ENCODE peak calls at places on chromosomes 6 and 20, in four cellular contexts. W is SK-N-SH, F is right cardiac atrium, D is PC-9. I is an unnamed sample.

GRCh38 chr6:132683543-132683942 is 24.6 kb upstream of the TAAR1 start:
- DNase-seq in W (no peak), F (no peak), D (peak), I (no peak)

GRCh38 chr6:125923371-125923877 is 33.1 kb upstream of the HINT3 start:
- DNase-seq in W (no peak), F (no peak), D (no peak), I (no peak)

GRCh38 chr6:161222706-161223234 is 51.1 kb downstream of the AGPAT4 start:
- DNase-seq in W (no peak), F (no peak), D (no peak), I (no peak)

GRCh38 chr20:34437330-34437986 is 74.4 kb downstream of the ITCH start:
- DNase-seq in W (no peak), F (no peak), D (no peak), I (no peak)

GRCh38 chr20:46951840-46952497 is 57.3 kb downstream of the EYA2 start:
- DNase-seq in W (no peak), F (no peak), D (no peak), I (no peak)

GRCh38 chr6:3782876-3783832 is 31.6 kb upstream of the PXDC1 start:
- DNase-seq in W (no peak), F (no peak), D (no peak), I (no peak)

GRCh38 chr20:14335122-14335521 is 2.3 kb downstream of the FLRT3 start:
- DNase-seq in W (no peak), F (no peak), D (no peak), I (no peak)

GRCh38 chr6:39770476-39770875 is 21.7 kb upstream of the DAAM2 start:
- DNase-seq in W (no peak), F (no peak), D (no peak), I (no peak)

GRCh38 chr20:17655286-17655651 is 26.8 kb downstream of the RRBP1 start:
- DNase-seq in W (peak), F (no peak), D (no peak), I (no peak)

GRCh38 chr6:37171141-37171969 is 1.4 kb downstream of the PIM1 start:
- DNase-seq in W (peak), F (peak), D (peak), I (peak)

GRCh38 chr20:3398681-3399252 is 8.7 kb downstream of the DNAAF9 start:
- DNase-seq in W (no peak), F (no peak), D (no peak), I (no peak)

GRCh38 chr6:147909645-147910044 is 401.2 kb downstream of the SAMD5 start:
- DNase-seq in W (no peak), F (no peak), D (no peak), I (no peak)

GRCh38 chr20:19973920-19974620 is 43.1 kb upstream of the NAA20 start:
- DNase-seq in W (no peak), F (peak), D (peak), I (no peak)

GRCh38 chr6:43972915-43973304 is 154.3 kb downstream of the MRPL14 start:
- DNase-seq in W (no peak), F (peak), D (no peak), I (no peak)

GRCh38 chr6:147106759-147107401 is 97.3 kb upstream of the STXBP5 start:
- DNase-seq in W (no peak), F (no peak), D (no peak), I (no peak)

GRCh38 chr6:105384004-105384403 is 18.9 kb downstream of the PREP start:
- DNase-seq in W (no peak), F (no peak), D (peak), I (no peak)

GRCh38 chr6:135936606-135937005 is 85.1 kb downstream of the PDE7B start:
- DNase-seq in W (no peak), F (no peak), D (no peak), I (no peak)

GRCh38 chr20:20267685-20268429 is 100.0 kb upstream of the INSM1 start:
- DNase-seq in W (no peak), F (no peak), D (no peak), I (no peak)

GRCh38 chr6:138456393-138456775 is 42.9 kb downstream of the NHSL1 start:
- DNase-seq in W (no peak), F (no peak), D (no peak), I (no peak)
- H3K4me3 ChIP-seq in W (no peak), F (no peak), D (no peak), I (no peak)

DNA sequence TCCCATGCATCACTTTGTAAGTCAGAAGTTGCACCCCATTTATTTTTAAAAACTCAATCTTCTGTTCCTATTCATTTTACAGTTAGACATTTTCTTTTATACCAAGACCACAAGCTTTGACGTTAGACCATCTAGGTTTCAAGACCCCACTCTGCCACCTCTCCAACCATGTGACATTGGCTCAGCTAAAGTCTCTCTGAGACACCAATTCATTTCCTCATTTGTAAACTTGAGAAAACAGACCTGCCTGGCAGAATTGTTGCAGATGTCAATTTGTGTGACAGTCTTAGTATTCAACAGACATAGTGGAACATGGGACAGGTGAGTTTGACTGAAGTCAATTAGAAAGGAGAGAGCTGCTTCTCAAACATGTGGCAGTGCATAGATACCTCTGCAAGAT is 55.6 kb upstream of the CSE1L start:
- DNase-seq in W (no peak), F (no peak), D (no peak), I (no peak)
- H3K4me3 ChIP-seq in W (no peak), F (no peak), D (no peak), I (no peak)

GRCh38 chr6:139290787-139291294 is 957 bp downstream of the TXLNB start:
- DNase-seq in W (no peak), F (no peak), D (no peak), I (peak)

GRCh38 chr6:139295906-139296305 is 4.1 kb upstream of the TXLNB start:
- DNase-seq in W (no peak), F (no peak), D (no peak), I (no peak)

GRCh38 chr6:139289233-139289632 is 2.6 kb downstream of the TXLNB start:
- DNase-seq in W (no peak), F (no peak), D (no peak), I (no peak)

GRCh38 chr6:139288496-139289040 is 3.2 kb downstream of the TXLNB start:
- DNase-seq in W (no peak), F (no peak), D (no peak), I (no peak)

GRCh38 chr6:139291813-139292619 is at the start of gene TXLNB:
- DNase-seq in W (no peak), F (peak), D (no peak), I (peak)
- H3K4me3 ChIP-seq in W (no peak), F (peak), D (no peak), I (peak)

GRCh38 chr6:90605749-90606344 is 19.0 kb upstream of the MAP3K7 start:
- DNase-seq in W (no peak), F (no peak), D (no peak), I (no peak)

GRCh38 chr6:90611996-90612690 is 25.3 kb upstream of the MAP3K7 start:
- DNase-seq in W (peak), F (no peak), D (no peak), I (no peak)

GRCh38 chr6:90610671-90611542 is 24.0 kb upstream of the MAP3K7 start:
- DNase-seq in W (peak), F (peak), D (no peak), I (peak)

GRCh38 chr6:90610291-90610670 is 23.4 kb upstream of the MAP3K7 start:
- DNase-seq in W (peak), F (no peak), D (no peak), I (no peak)

GRCh38 chr6:90611543-90611864 is 24.6 kb upstream of the MAP3K7 start:
- DNase-seq in W (no peak), F (no peak), D (no peak), I (no peak)
- H3K4me3 ChIP-seq in W (no peak), F (peak), D (no peak), I (peak)

GRCh38 chr20:9627219-9627618 is 112.8 kb downstream of the LAMP5 start:
- DNase-seq in W (no peak), F (no peak), D (no peak), I (peak)
- H3K4me3 ChIP-seq in W (no peak), F (no peak), D (no peak), I (no peak)

GRCh38 chr20:38729767-38730166 is 5.5 kb downstream of the SLC32A1 start:
- DNase-seq in W (no peak), F (no peak), D (no peak), I (no peak)

GRCh38 chr20:38728911-38729642 is 4.8 kb downstream of the SLC32A1 start:
- DNase-seq in W (peak), F (no peak), D (no peak), I (no peak)

GRCh38 chr20:38726849-38727601 is 2.7 kb downstream of the SLC32A1 start:
- DNase-seq in W (peak), F (no peak), D (no peak), I (peak)

GRCh38 chr20:38727602-38728236 is 3.4 kb downstream of the SLC32A1 start:
- DNase-seq in W (no peak), F (no peak), D (no peak), I (no peak)

DNA sequence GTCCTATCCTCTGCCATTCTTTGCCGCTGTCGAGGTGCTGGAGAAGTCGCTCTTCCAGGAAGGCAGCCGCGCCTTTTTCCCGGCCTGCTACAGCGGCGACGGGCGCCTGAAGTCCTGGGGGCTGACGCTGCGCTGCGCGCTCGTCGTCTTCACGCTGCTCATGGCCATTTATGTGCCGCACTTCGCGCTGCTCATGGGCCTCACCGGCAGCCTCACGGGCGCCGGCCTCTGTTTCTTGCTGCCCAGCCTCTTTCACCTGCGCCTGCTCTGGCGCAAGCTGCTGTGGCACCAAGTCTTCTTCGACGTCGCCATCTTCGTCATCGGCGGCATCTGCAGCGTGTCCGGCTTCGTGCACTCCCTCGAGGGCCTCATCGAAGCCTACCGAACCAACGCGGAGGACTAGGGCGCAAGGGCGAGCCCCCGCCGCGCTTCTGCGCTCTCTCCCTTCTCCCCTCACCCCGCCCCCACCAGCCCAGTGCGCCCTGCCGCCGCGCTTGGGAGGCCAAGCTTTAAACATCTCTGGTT is 4.0 kb downstream of the SLC32A1 start:
- DNase-seq in W (peak), F (no peak), D (no peak), I (no peak)
- H3K4me3 ChIP-seq in W (no peak), F (no peak), D (no peak), I (no peak)

I was measured in GM12865.